ENCODE peak calls at places on chromosomes 12 and 14, in six cellular contexts. One of them, this sample, is unnamed.

GRCh38 chr12:47905313-47905730 is 528 bp upstream of the VDR start:
- DNase-seq in left ventricle myocardium inferior: peak
- DNase-seq in uterus: peak
- DNase-seq in ovary: peak
- DNase-seq in sigmoid colon: peak
- DNase-seq in DND-41: no peak
- DNase-seq in this sample: no peak

GRCh38 chr12:6946033-6946919 is 2.5 kb downstream of the C12orf57 start:
- DNase-seq in uterus: no peak
- DNase-seq in ovary: no peak
- DNase-seq in left ventricle myocardium inferior: no peak
- DNase-seq in DND-41: no peak
- DNase-seq in sigmoid colon: no peak
- DNase-seq in this sample: peak

GRCh38 chr12:124087251-124088141 is 114.5 kb downstream of the ZNF664 start:
- DNase-seq in uterus: no peak
- DNase-seq in DND-41: no peak
- DNase-seq in sigmoid colon: no peak
- DNase-seq in left ventricle myocardium inferior: no peak
- DNase-seq in ovary: no peak
- DNase-seq in this sample: no peak

GRCh38 chr14:40417777-40418401 is 985.7 kb upstream of the FBXO33 start:
- DNase-seq in sigmoid colon: no peak
- DNase-seq in left ventricle myocardium inferior: no peak
- DNase-seq in DND-41: peak
- DNase-seq in ovary: no peak
- DNase-seq in uterus: no peak
- DNase-seq in this sample: peak

GRCh38 chr14:65500075-65500474 is 87.5 kb downstream of the FUT8 start:
- DNase-seq in left ventricle myocardium inferior: no peak
- DNase-seq in DND-41: no peak
- DNase-seq in ovary: no peak
- DNase-seq in uterus: no peak
- DNase-seq in sigmoid colon: no peak
- DNase-seq in this sample: no peak

GRCh38 chr12:24895612-24896011 is 53.3 kb downstream of the BCAT1 start:
- DNase-seq in left ventricle myocardium inferior: no peak
- DNase-seq in ovary: no peak
- DNase-seq in uterus: no peak
- DNase-seq in sigmoid colon: no peak
- DNase-seq in DND-41: no peak
- DNase-seq in this sample: no peak

GRCh38 chr12:4112734-4113396 is 160.7 kb upstream of the CCND2 start:
- DNase-seq in sigmoid colon: peak
- DNase-seq in DND-41: no peak
- DNase-seq in ovary: no peak
- DNase-seq in left ventricle myocardium inferior: no peak
- DNase-seq in uterus: no peak
- DNase-seq in this sample: no peak

GRCh38 chr12:117182866-117183265 is 7.4 kb downstream of the FBXO21 start:
- DNase-seq in left ventricle myocardium inferior: no peak
- DNase-seq in uterus: no peak
- DNase-seq in ovary: no peak
- DNase-seq in sigmoid colon: no peak
- DNase-seq in DND-41: no peak
- DNase-seq in this sample: no peak

GRCh38 chr12:28023156-28023887 is 50.8 kb upstream of the PTHLH start:
- DNase-seq in DND-41: no peak
- DNase-seq in ovary: no peak
- DNase-seq in sigmoid colon: no peak
- DNase-seq in uterus: no peak
- DNase-seq in left ventricle myocardium inferior: no peak
- DNase-seq in this sample: no peak

GRCh38 chr12:65335021-65335714 is 56.7 kb downstream of the MSRB3 start:
- DNase-seq in ovary: peak
- DNase-seq in DND-41: no peak
- DNase-seq in left ventricle myocardium inferior: no peak
- DNase-seq in sigmoid colon: peak
- DNase-seq in uterus: peak
- DNase-seq in this sample: no peak

GRCh38 chr12:82833461-82833860 is 146.8 kb downstream of the TMTC2 start:
- DNase-seq in sigmoid colon: no peak
- DNase-seq in uterus: no peak
- DNase-seq in left ventricle myocardium inferior: no peak
- DNase-seq in DND-41: no peak
- DNase-seq in ovary: no peak
- DNase-seq in this sample: no peak

GRCh38 chr12:110503432-110503831 is 1.3 kb downstream of the RAD9B start:
- DNase-seq in uterus: no peak
- DNase-seq in ovary: no peak
- DNase-seq in DND-41: no peak
- DNase-seq in left ventricle myocardium inferior: no peak
- DNase-seq in sigmoid colon: no peak
- DNase-seq in this sample: no peak

GRCh38 chr12:110501722-110502448 is at the start of the genes RAD9B and VPS29:
- DNase-seq in DND-41: peak
- DNase-seq in uterus: peak
- DNase-seq in left ventricle myocardium inferior: peak
- DNase-seq in sigmoid colon: peak
- DNase-seq in ovary: peak
- DNase-seq in this sample: peak

GRCh38 chr12:110498984-110499706 is 2.8 kb downstream of the VPS29 start:
- DNase-seq in ovary: no peak
- DNase-seq in DND-41: no peak
- DNase-seq in sigmoid colon: no peak
- DNase-seq in uterus: no peak
- DNase-seq in left ventricle myocardium inferior: no peak
- DNase-seq in this sample: no peak

GRCh38 chr12:110502449-110502738 is 263 bp downstream of the RAD9B start:
- DNase-seq in left ventricle myocardium inferior: no peak
- DNase-seq in DND-41: no peak
- DNase-seq in ovary: no peak
- DNase-seq in uterus: no peak
- DNase-seq in sigmoid colon: no peak
- DNase-seq in this sample: no peak

GRCh38 chr12:110501378-110501721 is 561 bp downstream of the VPS29 start:
- DNase-seq in sigmoid colon: no peak
- DNase-seq in uterus: peak
- DNase-seq in DND-41: peak
- DNase-seq in left ventricle myocardium inferior: no peak
- DNase-seq in ovary: peak
- DNase-seq in this sample: peak
- H3K27ac ChIP-seq in sigmoid colon: peak
- H3K27ac ChIP-seq in uterus: peak
- H3K27ac ChIP-seq in DND-41: peak
- H3K27ac ChIP-seq in left ventricle myocardium inferior: peak
- H3K27ac ChIP-seq in ovary: peak
- H3K27ac ChIP-seq in this sample: peak

GRCh38 chr12:89206375-89206774 is 145.9 kb downstream of the DUSP6 start:
- DNase-seq in DND-41: no peak
- DNase-seq in left ventricle myocardium inferior: no peak
- DNase-seq in ovary: no peak
- DNase-seq in sigmoid colon: no peak
- DNase-seq in uterus: no peak
- DNase-seq in this sample: no peak

GRCh38 chr12:89203144-89203543 is 149.2 kb downstream of the DUSP6 start:
- DNase-seq in left ventricle myocardium inferior: no peak
- DNase-seq in DND-41: peak
- DNase-seq in ovary: no peak
- DNase-seq in uterus: no peak
- DNase-seq in sigmoid colon: no peak
- DNase-seq in this sample: no peak

GRCh38 chr12:89210277-89210676 is 142.0 kb downstream of the DUSP6 start:
- DNase-seq in DND-41: no peak
- DNase-seq in sigmoid colon: no peak
- DNase-seq in left ventricle myocardium inferior: no peak
- DNase-seq in ovary: no peak
- DNase-seq in uterus: no peak
- DNase-seq in this sample: no peak

GRCh38 chr12:89208661-89209096 is 143.6 kb downstream of the DUSP6 start:
- DNase-seq in sigmoid colon: no peak
- DNase-seq in DND-41: peak
- DNase-seq in uterus: no peak
- DNase-seq in left ventricle myocardium inferior: no peak
- DNase-seq in ovary: no peak
- DNase-seq in this sample: no peak

GRCh38 chr12:89205517-89205916 is 146.8 kb downstream of the DUSP6 start:
- DNase-seq in uterus: no peak
- DNase-seq in DND-41: no peak
- DNase-seq in sigmoid colon: no peak
- DNase-seq in left ventricle myocardium inferior: no peak
- DNase-seq in ovary: no peak
- DNase-seq in this sample: no peak
- H3K27ac ChIP-seq in uterus: no peak
- H3K27ac ChIP-seq in DND-41: no peak
- H3K27ac ChIP-seq in sigmoid colon: no peak
- H3K27ac ChIP-seq in left ventricle myocardium inferior: no peak
- H3K27ac ChIP-seq in ovary: no peak
- H3K27ac ChIP-seq in this sample: no peak

GRCh38 chr14:94045563-94046345 is 19.6 kb downstream of the OTUB2 start:
- DNase-seq in left ventricle myocardium inferior: no peak
- DNase-seq in sigmoid colon: peak
- DNase-seq in uterus: no peak
- DNase-seq in DND-41: no peak
- DNase-seq in ovary: no peak
- DNase-seq in this sample: no peak

GRCh38 chr14:94047581-94047980 is 21.4 kb downstream of the OTUB2 start:
- DNase-seq in ovary: peak
- DNase-seq in uterus: no peak
- DNase-seq in DND-41: no peak
- DNase-seq in sigmoid colon: peak
- DNase-seq in left ventricle myocardium inferior: no peak
- DNase-seq in this sample: no peak

GRCh38 chr14:94045101-94045500 is 19.0 kb downstream of the OTUB2 start:
- DNase-seq in sigmoid colon: peak
- DNase-seq in uterus: no peak
- DNase-seq in left ventricle myocardium inferior: no peak
- DNase-seq in ovary: no peak
- DNase-seq in DND-41: no peak
- DNase-seq in this sample: no peak

GRCh38 chr14:94048676-94049624 is 22.8 kb downstream of the OTUB2 start:
- DNase-seq in DND-41: no peak
- DNase-seq in ovary: no peak
- DNase-seq in left ventricle myocardium inferior: no peak
- DNase-seq in uterus: no peak
- DNase-seq in sigmoid colon: peak
- DNase-seq in this sample: no peak

DNA sequence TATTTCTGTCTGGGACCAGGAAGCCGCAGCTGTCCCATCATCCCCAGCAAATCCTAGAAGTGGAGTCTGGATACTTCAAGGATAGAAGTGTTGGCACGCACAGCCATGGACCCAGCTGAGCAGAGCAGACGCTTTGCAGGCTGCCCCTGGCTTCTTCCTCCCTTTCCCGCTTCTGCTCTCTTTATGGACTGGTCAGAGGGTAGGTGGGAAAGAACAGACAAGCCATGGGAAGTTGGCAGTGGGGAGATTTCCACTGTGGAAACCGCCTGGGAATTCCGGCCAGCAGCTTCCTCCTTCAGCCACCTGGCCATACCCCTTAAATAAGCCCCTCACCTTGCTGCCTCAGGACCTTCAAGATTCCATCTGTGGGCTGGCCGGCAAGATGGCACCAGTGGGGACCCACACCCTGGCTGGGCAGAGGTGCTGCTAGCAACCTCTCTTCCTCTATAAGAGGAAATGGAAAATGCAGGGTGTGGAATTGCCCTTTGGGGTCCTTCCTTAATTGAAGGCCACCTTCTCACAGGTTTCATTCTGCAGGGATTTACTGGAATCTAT is 20.6 kb downstream of the OTUB2 start:
- DNase-seq in uterus: no peak
- DNase-seq in sigmoid colon: peak
- DNase-seq in left ventricle myocardium inferior: no peak
- DNase-seq in DND-41: no peak
- DNase-seq in ovary: peak
- DNase-seq in this sample: no peak
- H3K27ac ChIP-seq in uterus: no peak
- H3K27ac ChIP-seq in sigmoid colon: no peak
- H3K27ac ChIP-seq in left ventricle myocardium inferior: no peak
- H3K27ac ChIP-seq in DND-41: no peak
- H3K27ac ChIP-seq in ovary: peak
- H3K27ac ChIP-seq in this sample: no peak

GRCh38 chr12:95116341-95116740 is 42.9 kb upstream of the NR2C1 start:
- DNase-seq in sigmoid colon: no peak
- DNase-seq in uterus: no peak
- DNase-seq in ovary: no peak
- DNase-seq in DND-41: no peak
- DNase-seq in left ventricle myocardium inferior: no peak
- DNase-seq in this sample: peak

GRCh38 chr12:95115641-95116040 is 42.2 kb upstream of the NR2C1 start:
- DNase-seq in uterus: no peak
- DNase-seq in DND-41: no peak
- DNase-seq in ovary: no peak
- DNase-seq in left ventricle myocardium inferior: no peak
- DNase-seq in sigmoid colon: no peak
- DNase-seq in this sample: peak

GRCh38 chr12:95116773-95117172 is 43.4 kb upstream of the NR2C1 start:
- DNase-seq in left ventricle myocardium inferior: no peak
- DNase-seq in DND-41: no peak
- DNase-seq in uterus: no peak
- DNase-seq in ovary: no peak
- DNase-seq in sigmoid colon: no peak
- DNase-seq in this sample: no peak

GRCh38 chr12:95118138-95118787 is 44.8 kb upstream of the NR2C1 start:
- DNase-seq in ovary: no peak
- DNase-seq in left ventricle myocardium inferior: no peak
- DNase-seq in sigmoid colon: no peak
- DNase-seq in uterus: no peak
- DNase-seq in DND-41: no peak
- DNase-seq in this sample: no peak

GRCh38 chr12:95117178-95117599 is 43.8 kb upstream of the NR2C1 start:
- DNase-seq in left ventricle myocardium inferior: no peak
- DNase-seq in uterus: peak
- DNase-seq in ovary: peak
- DNase-seq in DND-41: peak
- DNase-seq in sigmoid colon: peak
- DNase-seq in this sample: peak
- H3K27ac ChIP-seq in left ventricle myocardium inferior: no peak
- H3K27ac ChIP-seq in uterus: peak
- H3K27ac ChIP-seq in ovary: no peak
- H3K27ac ChIP-seq in DND-41: no peak
- H3K27ac ChIP-seq in sigmoid colon: peak
- H3K27ac ChIP-seq in this sample: peak

GRCh38 chr14:61391119-61391518 is 69.7 kb downstream of the PRKCH start:
- DNase-seq in left ventricle myocardium inferior: no peak
- DNase-seq in sigmoid colon: no peak
- DNase-seq in ovary: no peak
- DNase-seq in DND-41: no peak
- DNase-seq in uterus: no peak
- DNase-seq in this sample: no peak
- H3K27ac ChIP-seq in left ventricle myocardium inferior: no peak
- H3K27ac ChIP-seq in sigmoid colon: no peak
- H3K27ac ChIP-seq in ovary: no peak
- H3K27ac ChIP-seq in DND-41: no peak
- H3K27ac ChIP-seq in uterus: no peak
- H3K27ac ChIP-seq in this sample: no peak

GRCh38 chr14:21505009-21505553 is 6.1 kb downstream of the METTL3 start:
- DNase-seq in uterus: no peak
- DNase-seq in left ventricle myocardium inferior: no peak
- DNase-seq in ovary: no peak
- DNase-seq in DND-41: peak
- DNase-seq in sigmoid colon: no peak
- DNase-seq in this sample: no peak
- H3K27ac ChIP-seq in uterus: no peak
- H3K27ac ChIP-seq in left ventricle myocardium inferior: no peak
- H3K27ac ChIP-seq in ovary: no peak
- H3K27ac ChIP-seq in DND-41: no peak
- H3K27ac ChIP-seq in sigmoid colon: no peak
- H3K27ac ChIP-seq in this sample: peak

GRCh38 chr12:11753151-11753501 is 103.7 kb downstream of the ETV6 start:
- DNase-seq in ovary: no peak
- DNase-seq in sigmoid colon: no peak
- DNase-seq in DND-41: no peak
- DNase-seq in left ventricle myocardium inferior: no peak
- DNase-seq in uterus: no peak
- DNase-seq in this sample: no peak
- H3K27ac ChIP-seq in ovary: no peak
- H3K27ac ChIP-seq in sigmoid colon: peak
- H3K27ac ChIP-seq in DND-41: peak
- H3K27ac ChIP-seq in left ventricle myocardium inferior: peak
- H3K27ac ChIP-seq in uterus: peak
- H3K27ac ChIP-seq in this sample: no peak